ENCODE peak calls at places on chromosomes 3 and 15, in nine cellular contexts. D is left ventricle myocardium inferior, T is pancreas, E is fibroblast of mammary gland, N is GM20000, B is endodermal cell, I is psoas muscle, X is GM10248, C is heart left ventricle. K is an unnamed sample.

GRCh38 chr15:40245666-40246065 is 6.8 kb downstream of the PAK6 start:
- DNase-seq in D (no peak), T (no peak), E (no peak), N (no peak), B (peak; percentile 47), I (peak; percentile 34), X (no peak), C (no peak), K (no peak)

GRCh38 chr3:150602426-150603089 is 563 bp upstream of the SELENOT start:
- DNase-seq in D (no peak), T (no peak), E (no peak), N (no peak), B (no peak), I (no peak), X (no peak), C (no peak), K (no peak)

GRCh38 chr3:138328341-138328740 is 1.3 kb downstream of the NME9 start:
- DNase-seq in D (no peak), T (no peak), E (peak; percentile 53), N (no peak), B (no peak), I (no peak), X (no peak), C (no peak), K (no peak)

GRCh38 chr3:69791919-69792399 is 52.7 kb downstream of the MITF start:
- DNase-seq in D (no peak), T (no peak), E (peak; percentile 77), N (no peak), B (no peak), I (no peak), X (no peak), C (no peak), K (peak; percentile 44)

GRCh38 chr3:28860307-28860706 is 420.6 kb upstream of the RBMS3 start:
- DNase-seq in D (peak; percentile 35), T (no peak), E (peak; percentile 7), N (no peak), B (no peak), I (peak; percentile 67), X (no peak), C (no peak), K (peak; percentile 48)

GRCh38 chr3:184241447-184242296 is 7.1 kb downstream of the ALG3 start:
- DNase-seq in D (peak; percentile 45), T (peak; percentile 85), E (peak; percentile 33), N (no peak), B (peak; percentile 73), I (peak; percentile 66), X (peak; percentile 48), C (no peak), K (peak; percentile 12)

GRCh38 chr3:81437683-81438082 is 323.8 kb downstream of the GBE1 start:
- DNase-seq in D (no peak), T (no peak), E (no peak), N (no peak), B (no peak), I (no peak), X (no peak), C (no peak), K (no peak)

GRCh38 chr15:88447206-88447605 is 20.0 kb downstream of the MRPL46 start:
- DNase-seq in D (no peak), T (no peak), E (no peak), N (no peak), B (no peak), I (no peak), X (no peak), C (no peak), K (no peak)

GRCh38 chr3:151871639-151872468 is 1.6 kb upstream of the SUCNR1 start:
- DNase-seq in D (no peak), T (no peak), E (peak; percentile 23), N (peak; percentile 38), B (no peak), I (no peak), X (peak; percentile 48), C (peak; percentile 31), K (no peak)

GRCh38 chr3:69254351-69254750 is 131.5 kb downstream of the FRMD4B start:
- DNase-seq in D (no peak), T (no peak), E (no peak), N (no peak), B (no peak), I (no peak), X (no peak), C (no peak), K (no peak)

GRCh38 chr15:46312133-46312740 is 677.4 kb downstream of the SQOR start:
- DNase-seq in D (peak; percentile 47), T (peak; percentile 51), E (peak; percentile 52), N (peak; percentile 53), B (peak; percentile 95), I (no peak), X (peak; percentile 25), C (peak; percentile 52), K (peak; percentile 47)

DNA sequence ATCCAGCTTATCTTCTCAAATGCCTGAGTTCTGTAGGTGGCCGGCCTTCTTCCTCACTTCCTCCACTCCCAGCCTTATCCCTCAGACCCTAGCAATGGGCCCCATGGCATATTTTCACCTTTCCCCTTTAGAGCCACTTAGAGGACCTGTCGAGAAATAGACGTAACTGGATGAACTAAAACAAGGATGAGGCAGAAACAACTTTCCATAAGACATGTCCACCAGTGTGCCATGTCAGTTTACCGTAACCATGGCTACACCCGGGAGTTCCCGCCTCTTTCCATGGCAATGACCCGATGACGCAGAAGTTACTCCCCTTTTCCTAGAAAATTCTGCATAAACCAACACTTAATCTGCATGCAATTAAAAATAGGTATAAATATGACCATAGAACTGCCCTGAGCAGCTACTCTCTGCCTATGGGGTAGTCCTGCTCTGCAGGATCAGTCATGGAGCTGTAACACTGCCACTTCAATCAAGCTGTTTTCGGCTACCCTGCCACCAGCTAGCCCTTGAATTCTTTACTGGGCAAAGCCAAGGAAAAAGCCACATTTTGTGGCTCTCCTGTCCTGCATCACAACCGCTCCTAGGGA is 55.1 kb upstream of the ZBTB38 start:
- DNase-seq in D (no peak), T (no peak), E (no peak), N (no peak), B (peak; percentile 32), I (no peak), X (no peak), C (no peak), K (no peak)
- TF ChIP-seq CTCF in D (no peak), T (no peak), E (no peak), N (no peak), B (no peak), I (no peak), X (no peak), C (no peak), K (no peak)

GRCh38 chr15:70209499-70209898 is 111.8 kb upstream of the TLE3 start:
- DNase-seq in D (no peak), T (no peak), E (no peak), N (no peak), B (peak; percentile 13), I (no peak), X (no peak), C (no peak), K (no peak)

GRCh38 chr15:70210076-70210475 is 112.4 kb upstream of the TLE3 start:
- DNase-seq in D (no peak), T (no peak), E (no peak), N (no peak), B (peak; percentile 38), I (no peak), X (no peak), C (no peak), K (no peak)

GRCh38 chr15:70212288-70212962 is 114.7 kb upstream of the TLE3 start:
- DNase-seq in D (no peak), T (no peak), E (peak; percentile 16), N (no peak), B (no peak), I (no peak), X (no peak), C (no peak), K (no peak)

GRCh38 chr15:70208332-70208731 is 110.6 kb upstream of the TLE3 start:
- DNase-seq in D (no peak), T (no peak), E (no peak), N (no peak), B (peak; percentile 35), I (no peak), X (no peak), C (no peak), K (no peak)

DNA sequence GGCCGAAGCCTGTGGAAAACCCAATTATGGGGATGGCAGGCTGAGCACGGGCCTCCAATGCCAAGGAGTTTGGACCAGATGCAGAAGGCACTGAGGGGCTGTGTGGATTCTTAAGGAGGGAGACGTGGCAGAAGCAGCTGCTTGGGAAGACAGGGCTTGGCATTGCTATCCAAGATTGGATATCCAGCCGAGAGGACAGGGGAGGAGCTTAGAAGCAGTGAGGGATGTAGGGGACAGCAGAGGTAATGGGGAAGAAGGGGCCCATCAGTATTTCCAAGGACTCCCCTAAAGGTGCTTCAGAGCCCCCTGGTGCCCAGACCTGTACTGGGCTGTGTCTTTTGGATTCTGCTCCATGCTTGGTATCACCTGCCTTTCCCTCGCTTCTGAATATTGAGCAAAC is 112.8 kb upstream of the TLE3 start:
- DNase-seq in D (no peak), T (no peak), E (no peak), N (no peak), B (peak; percentile 51), I (no peak), X (no peak), C (no peak), K (no peak)
- TF ChIP-seq CTCF in D (no peak), T (no peak), E (peak; percentile 5), N (no peak), B (peak; percentile 54), I (no peak), X (no peak), C (no peak), K (no peak)

GRCh38 chr3:141738636-141739363 is 702 bp downstream of the RNF7 start:
- DNase-seq in D (no peak), T (peak; percentile 5), E (peak; percentile 65), N (peak; percentile 27), B (no peak), I (no peak), X (no peak), C (no peak), K (peak; percentile 51)
- TF ChIP-seq CTCF in D (no peak), T (no peak), E (no peak), N (no peak), B (no peak), I (no peak), X (no peak), C (no peak), K (no peak)

GRCh38 chr3:147415819-147416218 is 6.7 kb downstream of the ZIC1 start:
- DNase-seq in D (no peak), T (no peak), E (no peak), N (no peak), B (no peak), I (no peak), X (no peak), C (no peak), K (no peak)
- TF ChIP-seq CTCF in D (no peak), T (no peak), E (peak; percentile 2), N (no peak), B (peak; percentile 47), I (no peak), X (no peak), C (no peak), K (no peak)

K was measured in MCF 10A.